ENCODE peak calls at places on chromosome 16, in nine cellular contexts. S, U, R, M, L, K, N, B and Y are unnamed samples.

GRCh38 chr16:65061263-65061662 is 60.6 kb downstream of the CDH11 start:
- DNase-seq in S (no peak), U (no peak), R (no peak), M (no peak), L (no peak), K (no peak), N (no peak), B (no peak), Y (no peak)

GRCh38 chr16:60077791-60078280 is 1343.7 kb upstream of the GOT2 start:
- DNase-seq in S (no peak), U (no peak), R (no peak), M (no peak), L (no peak), K (no peak), N (no peak), B (no peak), Y (no peak)

GRCh38 chr16:85171004-85171808 is 58.9 kb upstream of the CIBAR2 start:
- DNase-seq in S (no peak), U (no peak), R (no peak), M (no peak), L (peak), K (no peak), N (no peak), B (no peak), Y (peak)

GRCh38 chr16:88548985-88549384 is 21.2 kb upstream of the ZC3H18 start:
- DNase-seq in S (no peak), U (no peak), R (no peak), M (no peak), L (no peak), K (no peak), N (no peak), B (peak), Y (no peak)

GRCh38 chr16:28538733-28539596 is at the start of gene NUPR1:
- DNase-seq in S (peak), U (no peak), R (no peak), M (no peak), L (peak), K (peak), N (no peak), B (no peak), Y (peak)

GRCh38 chr16:9008335-9009260 is 44.9 kb upstream of the USP7 start:
- DNase-seq in S (peak), U (peak), R (peak), M (peak), L (peak), K (peak), N (peak), B (peak), Y (peak)

GRCh38 chr16:30131869-30132475 is 9.0 kb upstream of the MAPK3 start:
- DNase-seq in S (no peak), U (no peak), R (no peak), M (no peak), L (no peak), K (no peak), N (peak), B (no peak), Y (no peak)

GRCh38 chr16:1834096-1834495 is 7.1 kb downstream of the FAHD1 start:
- DNase-seq in S (no peak), U (no peak), R (no peak), M (no peak), L (no peak), K (no peak), N (no peak), B (no peak), Y (no peak)

GRCh38 chr16:35691057-35691456 is 2231.6 kb downstream of the TP53TG3F start:
- DNase-seq in S (no peak), U (no peak), R (no peak), M (no peak), L (no peak), K (no peak), N (no peak), B (no peak), Y (no peak)

GRCh38 chr16:66885491-66885890 is 5.2 kb downstream of the PDP2 start:
- DNase-seq in S (no peak), U (no peak), R (no peak), M (no peak), L (no peak), K (no peak), N (no peak), B (no peak), Y (no peak)

GRCh38 chr16:3727806-3728381 is 10.6 kb upstream of the TRAP1 start:
- DNase-seq in S (no peak), U (no peak), R (no peak), M (no peak), L (no peak), K (no peak), N (no peak), B (peak), Y (no peak)

GRCh38 chr16:28189237-28189636 is 22.5 kb downstream of the XPO6 start:
- DNase-seq in S (no peak), U (no peak), R (no peak), M (no peak), L (no peak), K (peak), N (no peak), B (no peak), Y (no peak)

GRCh38 chr16:87053016-87053982 is 263.9 kb downstream of the C16orf95 start:
- DNase-seq in S (no peak), U (no peak), R (no peak), M (no peak), L (no peak), K (no peak), N (no peak), B (no peak), Y (peak)

GRCh38 chr16:66832661-66833305 is 2.0 kb upstream of the NAE1 start:
- DNase-seq in S (no peak), U (no peak), R (no peak), M (no peak), L (no peak), K (peak), N (no peak), B (no peak), Y (no peak)

GRCh38 chr16:84362410-84362809 is 5.9 kb upstream of the ATP2C2 start:
- DNase-seq in S (no peak), U (no peak), R (no peak), M (peak), L (no peak), K (no peak), N (peak), B (no peak), Y (no peak)

GRCh38 chr16:73976661-73977060 is 320.0 kb upstream of the PSMD7 start:
- DNase-seq in S (no peak), U (no peak), R (no peak), M (no peak), L (no peak), K (no peak), N (no peak), B (no peak), Y (no peak)

GRCh38 chr16:18803569-18804462 is 2.5 kb upstream of the ARL6IP1 start:
- DNase-seq in S (no peak), U (no peak), R (no peak), M (no peak), L (no peak), K (peak), N (no peak), B (no peak), Y (no peak)

GRCh38 chr16:5065813-5066212 is at the start of gene C16orf89:
- DNase-seq in S (no peak), U (no peak), R (no peak), M (no peak), L (no peak), K (no peak), N (no peak), B (no peak), Y (no peak)

GRCh38 chr16:79184464-79184863 is 416.1 kb downstream of the MAF start:
- DNase-seq in S (no peak), U (no peak), R (no peak), M (no peak), L (no peak), K (no peak), N (no peak), B (no peak), Y (no peak)

GRCh38 chr16:27265982-27266381 is 2.6 kb downstream of the NSMCE1 start:
- DNase-seq in S (no peak), U (no peak), R (no peak), M (no peak), L (no peak), K (no peak), N (no peak), B (no peak), Y (no peak)

GRCh38 chr16:66426112-66427035 is 721 bp upstream of the BEAN1 start:
- DNase-seq in S (no peak), U (no peak), R (no peak), M (no peak), L (peak), K (no peak), N (no peak), B (peak), Y (no peak)

GRCh38 chr16:1500465-1501150 is 7.4 kb downstream of the TELO2 start:
- DNase-seq in S (no peak), U (no peak), R (no peak), M (no peak), L (no peak), K (no peak), N (no peak), B (no peak), Y (no peak)

GRCh38 chr16:78005881-78006280 is 16.5 kb upstream of the CLEC3A start:
- DNase-seq in S (no peak), U (no peak), R (no peak), M (peak), L (no peak), K (no peak), N (no peak), B (no peak), Y (peak)